ENCODE peak calls at places on chromosomes 2 and 18, in seven cellular contexts. T is GM23338, N is left ventricle myocardium inferior, V is left lung, G is kidney epithelial cell, B is GM13976, D is pancreas. Z is an unnamed sample.

GRCh38 chr18:43314931-43315330 is 37.6 kb upstream of the SYT4 start:
- DNase-seq in T (no peak), N (no peak), V (no peak), G (no peak), B (no peak), D (no peak), Z (no peak)

GRCh38 chr2:234981197-234982095 is 29.6 kb downstream of the SH3BP4 start:
- DNase-seq in T (peak), N (peak), V (peak), G (peak), B (no peak), D (peak), Z (no peak)

GRCh38 chr2:102489646-102490045 is 16.6 kb downstream of the SLC9A4 start:
- DNase-seq in T (peak), N (no peak), V (no peak), G (no peak), B (no peak), D (no peak), Z (peak)

GRCh38 chr2:111523009-111523408 is 361.0 kb downstream of the ANAPC1 start:
- DNase-seq in T (no peak), N (peak), V (no peak), G (no peak), B (no peak), D (peak), Z (no peak)

GRCh38 chr2:170222842-170223241 is 44.9 kb downstream of the MYO3B start:
- DNase-seq in T (no peak), N (no peak), V (no peak), G (no peak), B (no peak), D (no peak), Z (no peak)

GRCh38 chr2:11022874-11023273 is 111.1 kb downstream of the KCNF1 start:
- DNase-seq in T (no peak), N (no peak), V (no peak), G (no peak), B (no peak), D (no peak), Z (no peak)

GRCh38 chr18:13394794-13395193 is 176.2 kb downstream of the LDLRAD4 start:
- DNase-seq in T (no peak), N (no peak), V (no peak), G (no peak), B (no peak), D (no peak), Z (no peak)

GRCh38 chr18:31371970-31372369 is 4.6 kb upstream of the DSG4 start:
- DNase-seq in T (no peak), N (no peak), V (no peak), G (no peak), B (no peak), D (no peak), Z (no peak)

GRCh38 chr2:151486100-151486499 is 76.4 kb downstream of the RIF1 start:
- DNase-seq in T (no peak), N (no peak), V (no peak), G (no peak), B (no peak), D (no peak), Z (no peak)

GRCh38 chr2:201854221-201854801 is 48.0 kb downstream of the CDK15 start:
- DNase-seq in T (no peak), N (no peak), V (no peak), G (peak), B (no peak), D (no peak), Z (no peak)

GRCh38 chr2:234286956-234287355 is 209.9 kb downstream of the ARL4C start:
- DNase-seq in T (no peak), N (no peak), V (no peak), G (no peak), B (no peak), D (no peak), Z (no peak)

GRCh38 chr18:51447351-51447896 is 249.9 kb upstream of the MEX3C start:
- DNase-seq in T (peak), N (peak), V (no peak), G (no peak), B (no peak), D (peak), Z (no peak)

GRCh38 chr2:233418761-233419625 is 64.7 kb downstream of the DGKD start:
- DNase-seq in T (no peak), N (peak), V (no peak), G (no peak), B (peak), D (no peak), Z (peak)

GRCh38 chr2:23414876-23415275 is 29.9 kb downstream of the KLHL29 start:
- DNase-seq in T (peak), N (no peak), V (no peak), G (no peak), B (no peak), D (no peak), Z (no peak)

GRCh38 chr2:19392191-19392590 is 33.8 kb upstream of the OSR1 start:
- DNase-seq in T (no peak), N (no peak), V (no peak), G (no peak), B (no peak), D (no peak), Z (no peak)

GRCh38 chr2:97819769-97820168 is 106.4 kb downstream of the ZAP70 start:
- DNase-seq in T (no peak), N (no peak), V (no peak), G (no peak), B (no peak), D (no peak), Z (no peak)

GRCh38 chr2:97812916-97813315 is 99.5 kb downstream of the ZAP70 start:
- DNase-seq in T (peak), N (no peak), V (no peak), G (no peak), B (no peak), D (no peak), Z (no peak)

DNA sequence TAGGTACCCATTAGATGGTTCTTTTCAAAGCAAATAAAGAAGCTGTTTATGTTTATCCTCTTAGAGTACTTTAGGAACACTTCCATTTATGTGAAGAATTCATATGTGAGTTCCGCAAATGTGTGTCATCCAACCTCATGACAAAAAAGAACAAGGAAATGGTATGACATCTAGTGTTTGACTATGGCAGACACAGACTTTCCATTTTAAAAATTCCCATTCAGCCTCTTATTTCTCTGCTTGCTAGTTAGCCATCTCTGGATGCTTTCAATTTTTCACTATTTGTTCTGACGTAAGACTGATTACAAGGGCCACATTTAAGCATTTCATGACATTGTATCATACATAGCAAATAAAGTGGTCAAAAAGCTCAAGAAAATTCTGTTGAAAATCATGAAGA is 103.0 kb downstream of the ZAP70 start:
- DNase-seq in T (no peak), N (no peak), V (no peak), G (no peak), B (no peak), D (no peak), Z (no peak)
- TF ChIP-seq CTCF in T (no peak), N (no peak), V (no peak), G (no peak), B (no peak), D (no peak), Z (no peak)

DNA sequence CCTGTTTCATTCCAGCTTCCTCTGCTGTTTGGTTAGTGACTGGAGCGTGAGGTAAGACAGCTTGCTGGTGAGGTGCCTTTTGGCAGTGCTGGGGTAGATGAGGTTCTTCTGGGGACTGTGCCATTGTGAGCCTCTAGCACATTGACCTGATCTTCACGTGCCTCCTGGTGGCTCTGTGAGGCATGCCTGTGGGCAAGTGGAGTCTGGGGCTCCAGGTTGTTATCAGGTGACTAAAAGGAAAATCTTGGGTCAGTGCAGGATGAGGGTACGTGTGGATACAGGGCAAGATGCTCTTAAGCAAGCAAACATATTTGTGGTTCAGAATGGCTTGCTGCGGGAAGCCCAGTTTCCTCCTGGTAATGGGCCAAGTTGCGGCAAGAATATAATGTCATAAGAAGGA is 75.4 kb downstream of the FHOD3 start:
- DNase-seq in T (no peak), N (no peak), V (no peak), G (no peak), B (no peak), D (no peak), Z (no peak)
- TF ChIP-seq CTCF in T (no peak), N (no peak), V (no peak), G (no peak), B (no peak), D (no peak), Z (no peak)

GRCh38 chr2:1591461-1591770 is 152.9 kb downstream of the PXDN start:
- DNase-seq in T (no peak), N (no peak), V (no peak), G (no peak), B (no peak), D (no peak), Z (no peak)

GRCh38 chr2:1588051-1588993 is 156.0 kb downstream of the PXDN start:
- DNase-seq in T (no peak), N (no peak), V (no peak), G (no peak), B (no peak), D (no peak), Z (no peak)

GRCh38 chr2:1588994-1589611 is 155.2 kb downstream of the PXDN start:
- DNase-seq in T (peak), N (no peak), V (no peak), G (no peak), B (no peak), D (no peak), Z (no peak)

GRCh38 chr2:1591978-1592907 is 152.1 kb downstream of the PXDN start:
- DNase-seq in T (peak), N (peak), V (peak), G (peak), B (no peak), D (peak), Z (no peak)

DNA sequence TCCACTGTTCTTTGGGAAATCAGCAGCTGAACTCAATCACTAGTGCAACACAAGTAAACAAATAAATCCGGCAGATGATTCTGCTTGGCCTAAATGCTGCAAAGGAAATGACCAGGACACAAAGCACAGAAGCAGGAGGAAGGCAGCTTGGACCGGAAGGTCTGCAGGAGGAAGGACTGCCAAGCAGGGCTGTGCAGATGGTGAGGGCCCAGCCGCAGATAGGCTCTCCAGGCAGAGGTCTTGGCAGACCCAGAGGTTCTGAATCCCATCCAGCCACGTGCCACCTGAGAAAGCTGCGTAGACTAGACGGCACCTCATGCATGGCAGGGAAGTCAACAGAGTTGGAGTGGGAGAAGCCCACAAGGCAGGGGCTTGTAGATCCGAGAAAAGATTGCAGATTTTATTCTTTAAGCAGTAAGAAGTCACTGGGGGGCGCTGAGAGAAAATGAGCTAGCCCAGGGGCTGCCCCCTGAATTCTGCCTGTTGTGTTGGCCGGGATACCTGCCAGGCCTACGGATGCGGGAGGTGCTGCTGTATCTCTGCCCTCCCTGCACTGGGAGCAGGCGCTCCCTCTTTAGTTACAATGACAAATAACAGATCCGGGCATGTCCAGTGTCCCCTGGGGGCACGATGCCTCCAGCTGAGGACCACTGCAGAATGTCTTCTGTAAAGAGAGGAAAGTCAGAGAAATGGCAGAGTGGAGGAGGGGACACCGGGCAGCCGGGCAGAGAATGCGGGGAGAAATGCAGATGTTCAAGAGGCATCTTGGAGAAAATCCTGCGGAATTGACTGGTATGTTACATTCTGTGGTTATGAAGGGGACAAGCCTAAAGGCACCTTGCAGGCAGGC is 153.5 kb downstream of the PXDN start:
- DNase-seq in T (peak), N (no peak), V (no peak), G (no peak), B (no peak), D (no peak), Z (no peak)
- TF ChIP-seq CTCF in T (peak), N (no peak), V (no peak), G (no peak), B (no peak), D (no peak), Z (no peak)

GRCh38 chr18:58619554-58619915 is 9.4 kb downstream of the ALPK2 start:
- DNase-seq in T (no peak), N (no peak), V (no peak), G (no peak), B (no peak), D (no peak), Z (no peak)

GRCh38 chr18:58624011-58624410 is 4.9 kb downstream of the ALPK2 start:
- DNase-seq in T (no peak), N (no peak), V (no peak), G (no peak), B (no peak), D (no peak), Z (no peak)

GRCh38 chr18:58616446-58616845 is 12.4 kb downstream of the ALPK2 start:
- DNase-seq in T (no peak), N (no peak), V (no peak), G (no peak), B (no peak), D (no peak), Z (no peak)

GRCh38 chr18:58615150-58616132 is 13.4 kb downstream of the ALPK2 start:
- DNase-seq in T (no peak), N (no peak), V (no peak), G (no peak), B (peak), D (no peak), Z (peak)

DNA sequence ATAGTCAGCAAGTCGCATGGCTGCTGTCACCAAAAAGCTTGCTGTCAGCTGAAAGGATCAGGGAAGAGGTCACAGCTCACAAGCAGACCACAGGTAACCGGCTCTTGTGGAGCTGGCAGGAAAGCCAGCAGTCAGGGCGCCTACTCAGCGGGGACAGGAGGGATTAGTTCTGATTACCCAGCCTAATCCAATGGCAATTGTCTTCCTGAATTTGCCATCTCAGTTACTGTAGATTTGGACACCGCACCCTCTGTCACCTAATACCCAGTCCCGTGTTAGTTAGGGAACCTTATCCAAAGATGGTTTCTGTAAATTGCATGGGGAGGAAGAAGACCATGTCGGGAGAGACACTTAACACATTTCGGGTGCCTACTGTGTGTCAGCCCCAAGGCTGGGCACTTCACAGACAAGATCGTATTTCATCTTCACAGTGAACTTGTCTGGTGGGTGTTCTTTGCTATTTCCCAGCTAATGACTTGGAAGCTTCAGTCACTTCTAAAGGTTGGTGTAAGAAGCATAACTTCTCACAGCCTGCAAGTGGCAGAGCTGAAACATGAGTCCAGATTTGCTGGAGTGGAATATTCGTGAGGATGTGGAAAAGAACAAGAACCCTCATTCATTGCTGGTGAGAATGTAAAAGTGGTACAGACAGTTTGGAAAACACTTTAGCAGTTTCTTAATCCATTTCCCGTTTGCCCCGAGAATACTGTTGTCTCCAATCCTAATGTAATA is 9.9 kb downstream of the ALPK2 start:
- DNase-seq in T (peak), N (no peak), V (no peak), G (no peak), B (no peak), D (no peak), Z (no peak)
- TF ChIP-seq CTCF in T (no peak), N (no peak), V (no peak), G (peak), B (no peak), D (no peak), Z (no peak)

GRCh38 chr2:17470855-17471641 is 47.2 kb downstream of the RAD51AP2 start:
- DNase-seq in T (peak), N (no peak), V (no peak), G (no peak), B (no peak), D (no peak), Z (peak)
- TF ChIP-seq CTCF in T (peak), N (peak), V (no peak), G (peak), B (peak), D (no peak), Z (no peak)

GRCh38 chr2:155266579-155266978 is 568.1 kb downstream of the KCNJ3 start:
- DNase-seq in T (peak), N (no peak), V (no peak), G (no peak), B (no peak), D (no peak), Z (no peak)
- TF ChIP-seq CTCF in T (peak), N (no peak), V (no peak), G (no peak), B (no peak), D (no peak), Z (no peak)

GRCh38 chr2:112604952-112605351 is 20.5 kb downstream of the CHCHD5 start:
- DNase-seq in T (no peak), N (no peak), V (no peak), G (no peak), B (no peak), D (no peak), Z (no peak)
- TF ChIP-seq CTCF in T (no peak), N (no peak), V (no peak), G (no peak), B (no peak), D (no peak), Z (no peak)

DNA sequence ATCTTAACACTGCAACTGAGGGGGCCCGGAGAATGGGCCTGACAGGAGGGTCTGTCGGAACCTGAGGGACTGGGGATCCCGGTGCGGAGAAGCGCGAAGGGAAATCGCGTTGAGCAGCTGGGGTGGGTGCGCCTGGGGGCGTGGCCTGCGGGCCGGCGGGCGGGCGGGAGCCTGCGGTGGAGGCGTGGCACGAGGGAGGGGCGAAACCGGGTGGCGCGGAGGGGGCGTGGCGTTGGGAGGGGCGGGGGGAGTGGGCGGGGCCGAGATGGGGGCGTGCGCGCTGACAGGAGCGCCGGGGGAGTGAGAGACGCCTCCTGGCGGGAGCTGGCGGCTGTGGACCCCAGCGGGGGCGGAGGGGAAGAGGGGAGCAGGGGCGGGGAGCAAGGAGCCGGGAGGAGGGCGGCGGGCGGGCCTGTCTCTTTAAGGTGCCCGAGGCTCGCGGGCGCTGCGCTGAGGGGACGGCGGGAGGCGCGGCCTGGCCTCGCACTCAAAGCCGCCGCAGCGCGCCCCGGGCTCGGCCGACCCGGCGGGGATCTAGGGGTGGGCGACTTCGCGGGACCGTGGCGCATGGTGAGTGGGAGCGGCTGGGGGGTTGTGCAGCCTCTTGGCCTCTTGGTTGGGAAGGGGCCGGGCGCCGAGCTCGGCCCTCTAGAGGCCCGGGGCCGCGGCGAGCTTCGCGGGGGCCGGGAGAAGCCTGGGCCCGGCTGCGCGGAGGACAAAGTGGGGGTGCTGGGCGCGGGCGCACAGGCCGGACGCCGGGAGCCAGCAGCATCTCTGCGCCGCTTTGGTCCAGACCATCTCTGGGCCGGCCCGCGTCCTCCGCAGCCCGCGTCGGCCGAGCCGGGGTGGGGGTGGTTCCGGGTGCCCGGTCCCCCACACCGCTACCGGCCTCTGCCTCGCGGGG is at the start of gene TWSG1:
- DNase-seq in T (peak), N (peak), V (peak), G (peak), B (peak), D (peak), Z (peak)
- TF ChIP-seq CTCF in T (no peak), N (peak), V (peak), G (peak), B (peak), D (no peak), Z (peak)

GRCh38 chr2:39452396-39452795 is 15.3 kb upstream of the MAP4K3 start:
- DNase-seq in T (no peak), N (no peak), V (no peak), G (no peak), B (no peak), D (no peak), Z (no peak)

GRCh38 chr2:39445934-39446333 is 8.8 kb upstream of the MAP4K3 start:
- DNase-seq in T (no peak), N (no peak), V (no peak), G (no peak), B (no peak), D (no peak), Z (no peak)

GRCh38 chr2:39447266-39448168 is 10.4 kb upstream of the MAP4K3 start:
- DNase-seq in T (no peak), N (no peak), V (no peak), G (no peak), B (no peak), D (no peak), Z (no peak)

GRCh38 chr2:39451954-39452353 is 14.9 kb upstream of the MAP4K3 start:
- DNase-seq in T (no peak), N (no peak), V (no peak), G (no peak), B (no peak), D (no peak), Z (no peak)

DNA sequence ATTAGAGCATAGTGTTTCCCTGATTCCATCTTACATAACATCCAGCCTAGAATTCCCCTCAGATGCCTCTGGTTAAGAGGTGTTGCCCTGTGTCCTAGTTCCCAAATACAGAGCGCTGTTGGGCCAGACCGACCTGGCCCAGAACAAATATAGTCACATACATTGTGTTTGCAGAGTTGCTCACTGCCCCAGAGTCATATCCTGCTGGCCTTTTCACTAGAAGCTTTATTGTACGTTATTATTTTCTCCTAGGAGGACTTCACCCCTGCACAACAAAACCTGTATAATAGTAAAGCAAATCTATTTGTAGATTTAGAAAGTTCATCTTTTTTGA is 11.1 kb upstream of the MAP4K3 start:
- DNase-seq in T (no peak), N (no peak), V (no peak), G (no peak), B (no peak), D (no peak), Z (no peak)
- TF ChIP-seq CTCF in T (no peak), N (no peak), V (no peak), G (no peak), B (no peak), D (no peak), Z (no peak)

Z was measured in activated CD8-positive, alpha-beta T cell treated with anti-CD3 and anti-CD28 coated beads for 36 hours.